ENCODE peak calls at places on chromosomes 2 and 18, in seven cellular contexts. S, X, G, R, B, T and C are unnamed samples. For H3K4me1, the result is how much of the 10 kb centered on the place peaks cover.

GRCh38 chr2:144995482-144995881 is 475.6 kb upstream of the ZEB2 start:
- DNase-seq in G (no peak), X (no peak), R (no peak), S (no peak), T (peak), B (no peak), C (no peak)

GRCh38 chr18:24027156-24027555 is 12.6 kb downstream of the TTC39C start:
- DNase-seq in R (peak), G (peak), T (peak), B (peak), S (no peak), X (peak), C (no peak)

GRCh38 chr2:119208791-119209203 is 14.8 kb upstream of the STEAP3 start:
- DNase-seq in S (peak), X (no peak), G (no peak), R (peak), B (peak), T (no peak), C (no peak)

GRCh38 chr18:77103181-77103875 is 29.3 kb downstream of the MBP start:
- DNase-seq in S (no peak), X (no peak), T (peak), G (no peak), B (no peak), R (peak), C (no peak)

GRCh38 chr2:191635333-191636234 is 42.4 kb upstream of the NABP1 start:
- DNase-seq in R (peak), T (peak), B (peak), S (no peak), X (no peak), G (no peak), C (peak)

GRCh38 chr2:43184339-43184895 is 42.0 kb downstream of the ZFP36L2 start:
- DNase-seq in X (no peak), T (peak), R (peak), S (peak), G (no peak), B (peak), C (no peak)

GRCh38 chr2:78127428-78127827 is 605.3 kb upstream of the LRRTM4 start:
- DNase-seq in X (no peak), T (no peak), R (no peak), G (peak), B (no peak), S (no peak), C (no peak)

GRCh38 chr18:53702480-53702879 is 522.0 kb downstream of the MBD2 start:
- DNase-seq in T (no peak), R (no peak), B (no peak), X (no peak), S (no peak), G (no peak), C (no peak)

GRCh38 chr2:38615237-38615636 is 12.5 kb upstream of the HNRNPLL start:
- DNase-seq in X (no peak), S (no peak), T (peak), B (peak), R (peak), G (no peak), C (no peak)

GRCh38 chr2:162490052-162490717 is 146.3 kb downstream of the GCA start:
- DNase-seq in S (no peak), R (no peak), G (no peak), B (peak), T (peak), X (no peak), C (no peak)

GRCh38 chr2:182077451-182078142 is 91.9 kb downstream of the PPP1R1C start:
- DNase-seq in T (peak), B (peak), X (no peak), S (peak), G (peak), R (peak), C (peak)

GRCh38 chr2:170712653-170713279 is 2.4 kb upstream of the SP5 start:
- DNase-seq in R (no peak), S (no peak), T (no peak), X (no peak), B (no peak), G (no peak), C (no peak)

GRCh38 chr2:18788590-18788989 is 199.2 kb upstream of the NT5C1B start:
- DNase-seq in B (no peak), T (no peak), S (no peak), X (peak), R (peak), G (peak), C (no peak)

GRCh38 chr2:62424899-62425298 is 81.1 kb downstream of the TMEM17 start:
- DNase-seq in R (no peak), X (no peak), T (no peak), G (no peak), B (peak), S (peak), C (no peak)

GRCh38 chr2:191178806-191179514 is 28.2 kb upstream of the STAT4 start:
- DNase-seq in X (no peak), R (no peak), T (peak), B (peak), S (peak), G (no peak), C (no peak)

GRCh38 chr2:187875271-187875670 is 321.0 kb upstream of the TFPI start:
- DNase-seq in X (no peak), S (no peak), R (no peak), T (no peak), G (peak), B (no peak), C (no peak)

GRCh38 chr2:33205693-33206434 is 259.1 kb downstream of the LTBP1 start:
- DNase-seq in B (no peak), G (no peak), T (no peak), R (no peak), S (no peak), X (no peak), C (no peak)

GRCh38 chr2:47737191-47737975 is 45.6 kb upstream of the MSH6 start:
- DNase-seq in T (no peak), G (no peak), B (no peak), R (no peak), S (no peak), X (no peak), C (no peak)

GRCh38 chr2:23452853-23453420 is 68.0 kb downstream of the KLHL29 start:
- DNase-seq in S (no peak), R (peak), T (no peak), B (no peak), G (peak), X (no peak), C (peak)

GRCh38 chr2:20447437-20448245 is 767 bp downstream of the RHOB start:
- DNase-seq in T (peak), X (peak), B (peak), G (peak), S (peak), R (peak), C (no peak)

GRCh38 chr2:122960727-122961641 is 1064.1 kb upstream of the CNTNAP5 start:
- DNase-seq in B (peak), G (peak), X (peak), S (peak), R (peak), T (peak), C (no peak)

GRCh38 chr2:86274918-86275275 is 62.5 kb downstream of the REEP1 start:
- DNase-seq in R (no peak), T (no peak), S (no peak), B (no peak), X (no peak), G (no peak), C (no peak)

GRCh38 chr2:33366473-33366872 is 110.0 kb upstream of the RASGRP3 start:
- DNase-seq in T (peak), S (no peak), R (peak), B (no peak), G (peak), X (no peak), C (no peak)

GRCh38 chr18:28718696-28719095 is 541.8 kb upstream of the CDH2 start:
- DNase-seq in R (peak), B (no peak), X (no peak), T (no peak), G (no peak), S (no peak), C (no peak)

GRCh38 chr18:77054606-77055428 is 77.8 kb downstream of the MBP start:
- DNase-seq in G (peak), S (peak), X (peak), R (peak), B (peak), T (peak), C (peak)

GRCh38 chr2:220320326-220320725 is 692.9 kb downstream of the SLC4A3 start:
- DNase-seq in S (no peak), T (peak), X (no peak), B (peak), R (peak), G (no peak), C (no peak)

GRCh38 chr2:180934911-180935310 is 45.5 kb upstream of the UBE2E3 start:
- DNase-seq in X (no peak), R (no peak), S (no peak), T (no peak), G (no peak), B (no peak), C (no peak)

GRCh38 chr2:150630587-150631235 is 143.2 kb upstream of the RND3 start:
- DNase-seq in S (no peak), T (peak), R (peak), B (no peak), X (no peak), G (peak), C (no peak)

GRCh38 chr2:168635065-168635577 is 167.3 kb upstream of the NOSTRIN start:
- DNase-seq in R (peak), G (peak), T (peak), X (peak), B (no peak), S (no peak), C (no peak)

GRCh38 chr2:30225131-30225762 is 6.1 kb upstream of the LBH start:
- DNase-seq in X (no peak), T (peak), G (peak), S (no peak), B (no peak), R (peak), C (peak)

GRCh38 chr2:143246815-143247744 is 117.9 kb downstream of the ARHGAP15 start:
- DNase-seq in B (no peak), S (no peak), G (no peak), R (no peak), X (no peak), T (no peak), C (no peak)
- H3K4me1 ChIP-seq in B (under half), S (under half), G (under half), R (under half), X (under half), T (under half), C (under half)

GRCh38 chr2:9346885-9347284 is 76.4 kb downstream of the ITGB1BP1 start:
- DNase-seq in B (no peak), X (no peak), T (no peak), G (no peak), R (no peak), S (no peak), C (no peak)

GRCh38 chr2:9345997-9346396 is 77.3 kb downstream of the ITGB1BP1 start:
- DNase-seq in X (no peak), S (no peak), T (no peak), R (no peak), B (no peak), G (no peak), C (no peak)

GRCh38 chr2:9344434-9344833 is 78.9 kb downstream of the ITGB1BP1 start:
- DNase-seq in B (no peak), T (no peak), S (no peak), R (no peak), G (no peak), X (no peak), C (no peak)

GRCh38 chr2:9345343-9345742 is 78.0 kb downstream of the ITGB1BP1 start:
- DNase-seq in S (no peak), X (no peak), B (no peak), T (no peak), G (no peak), R (no peak), C (no peak)

DNA sequence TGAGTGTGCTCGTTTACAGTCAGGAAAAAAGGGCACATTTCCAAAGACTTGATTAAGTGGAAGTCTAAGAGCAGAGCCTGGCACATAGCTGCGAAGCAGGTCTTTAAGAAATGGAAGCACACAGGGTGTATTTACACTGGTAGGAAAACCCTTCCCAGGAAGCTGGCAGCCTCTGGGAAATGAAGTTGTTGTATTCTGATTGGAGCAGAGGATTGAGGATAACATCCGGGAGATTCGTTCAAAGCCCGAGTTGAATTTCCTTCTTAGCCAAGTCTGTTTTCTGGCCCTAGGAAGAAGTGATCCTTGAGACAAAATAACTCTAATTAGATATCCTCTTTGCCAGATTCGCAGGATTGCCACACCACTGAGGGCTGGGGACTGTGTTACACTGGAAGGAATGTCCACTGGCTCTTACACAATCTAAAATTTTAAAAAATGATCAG is 75.9 kb downstream of the ITGB1BP1 start:
- DNase-seq in S (no peak), X (peak), T (peak), R (no peak), B (no peak), G (no peak), C (no peak)
- H3K27ac ChIP-seq in S (no peak), X (no peak), T (peak), R (no peak), B (no peak), G (no peak), C (no peak)

GRCh38 chr2:75603477-75603876 is 42.7 kb upstream of the EVA1A start:
- DNase-seq in B (peak), T (peak), R (no peak), S (no peak), X (no peak), G (no peak), C (peak)
- H3K4me1 ChIP-seq in B (half or more), T (half or more), R (under half), S (half or more), X (under half), G (under half), C (half or more)

GRCh38 chr2:202017940-202018339 is 15.7 kb upstream of the FZD7 start:
- DNase-seq in R (no peak), S (no peak), T (no peak), B (no peak), G (no peak), X (no peak), C (no peak)
- H3K27ac ChIP-seq in R (no peak), S (no peak), T (no peak), B (no peak), G (no peak), X (no peak), C (no peak)

GRCh38 chr2:232236200-232236599 is 142.4 kb upstream of the ALPP start:
- DNase-seq in R (peak), G (no peak), T (peak), S (no peak), B (peak), X (no peak), C (no peak)
- H3K4me1 ChIP-seq in R (under half), G (under half), T (under half), S (under half), B (under half), X (under half), C (under half)

GRCh38 chr2:3913252-3913651 is 209.9 kb downstream of the DCDC2C start:
- DNase-seq in T (no peak), X (no peak), B (no peak), R (no peak), G (peak), S (no peak), C (no peak)
- H3K27ac ChIP-seq in T (no peak), X (no peak), B (no peak), R (no peak), G (peak), S (no peak), C (no peak)

GRCh38 chr2:10085852-10086148 is 5.6 kb upstream of the CYS1 start:
- DNase-seq in B (no peak), T (no peak), R (no peak), X (no peak), G (no peak), S (no peak), C (no peak)
- H3K4me1 ChIP-seq in B (under half), T (under half), R (under half), X (under half), G (under half), S (under half), C (under half)

GRCh38 chr2:74454654-74455511 is at the start of gene INO80B:
- DNase-seq in T (peak), B (peak), G (peak), X (peak), S (peak), R (peak), C (peak)
- H3K27ac ChIP-seq in T (peak), B (no peak), G (peak), X (no peak), S (peak), R (peak), C (no peak)

DNA sequence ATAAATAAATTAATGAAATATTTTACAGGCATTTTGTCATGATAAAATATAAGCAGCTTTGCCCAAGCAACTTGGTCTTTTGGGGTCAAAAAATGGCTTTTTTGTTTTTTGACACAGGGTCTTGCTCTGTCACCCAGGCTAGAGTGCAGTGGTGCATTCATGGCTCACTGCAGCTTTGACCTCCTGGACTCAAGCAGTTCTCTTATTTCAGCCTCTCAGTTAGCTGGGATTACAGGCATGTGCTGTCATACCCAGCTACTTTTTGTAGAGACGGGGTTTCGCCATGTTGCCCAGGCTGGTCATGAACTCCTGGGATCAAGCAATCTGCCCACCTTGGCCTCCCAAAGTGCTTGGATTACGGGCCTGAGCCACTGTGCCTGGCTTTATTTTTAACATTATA is 51.0 kb downstream of the ABI2 start:
- DNase-seq in B (no peak), R (no peak), X (no peak), T (no peak), G (no peak), S (no peak), C (no peak)
- H3K4me1 ChIP-seq in B (under half), R (under half), X (under half), T (under half), G (under half), S (under half), C (under half)

DNA sequence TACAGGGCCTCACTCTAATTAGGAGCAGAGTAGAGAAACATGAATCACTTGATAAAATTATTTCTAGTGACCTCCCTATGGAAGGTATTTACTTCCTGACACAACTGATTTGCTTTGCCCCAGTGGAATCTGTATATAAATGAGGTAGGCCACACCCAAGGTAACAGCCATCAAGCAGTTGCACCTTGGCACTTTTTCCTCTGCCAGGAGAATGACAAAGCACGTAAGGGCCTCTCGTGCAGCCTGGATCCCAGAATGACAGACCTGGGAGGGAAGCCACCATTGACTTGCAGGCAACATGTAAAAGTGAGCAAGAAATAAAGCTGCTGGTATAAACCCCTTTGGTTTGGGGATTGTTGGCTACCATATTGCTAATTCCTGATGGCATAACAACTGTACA is 620.0 kb upstream of the SLC39A10 start:
- DNase-seq in T (no peak), G (no peak), R (no peak), B (no peak), X (no peak), S (no peak), C (no peak)
- H3K27ac ChIP-seq in T (no peak), G (no peak), R (no peak), B (no peak), X (no peak), S (no peak), C (no peak)